ENCODE peak calls at places on chromosome 10, in four cellular contexts. X is esophagus squamous epithelium, Y is heart left ventricle, M is body of pancreas. G is an unnamed sample.

GRCh38 chr10:87842776-87843497 is 20.4 kb downstream of the KLLN start:
- DNase-seq in X (no peak), Y (no peak), M (no peak), G (no peak)

GRCh38 chr10:70880077-70880534 is 8.3 kb downstream of the PCBD1 start:
- DNase-seq in X (no peak), Y (peak), M (peak), G (peak)

GRCh38 chr10:79331709-79332108 is 15.6 kb upstream of the PPIF start:
- DNase-seq in X (no peak), Y (peak), M (peak), G (peak)

GRCh38 chr10:80288849-80289248 is 609 bp downstream of the MAT1A start:
- DNase-seq in X (no peak), Y (no peak), M (no peak), G (no peak)

GRCh38 chr10:117551322-117552155 is 9.0 kb downstream of the EMX2 start:
- DNase-seq in X (no peak), Y (no peak), M (no peak), G (peak)

GRCh38 chr10:35421553-35422178 is 85.4 kb downstream of the CCNY start:
- DNase-seq in X (no peak), Y (no peak), M (peak), G (no peak)

GRCh38 chr10:122018951-122019413 is 30.0 kb downstream of the TACC2 start:
- DNase-seq in X (no peak), Y (no peak), M (peak), G (no peak)

GRCh38 chr10:12513775-12514663 is 164.7 kb downstream of the CAMK1D start:
- DNase-seq in X (no peak), Y (no peak), M (no peak), G (no peak)

GRCh38 chr10:70596110-70596798 is 6.3 kb downstream of the PRF1 start:
- DNase-seq in X (no peak), Y (no peak), M (no peak), G (no peak)

GRCh38 chr10:118531105-118531851 is 64.2 kb downstream of the PRLHR start:
- DNase-seq in X (no peak), Y (no peak), M (peak), G (no peak)

GRCh38 chr10:43196981-43197833 is 59.0 kb downstream of the CSGALNACT2 start:
- DNase-seq in X (no peak), Y (no peak), M (no peak), G (peak)

GRCh38 chr10:43201545-43202131 is 63.4 kb downstream of the CSGALNACT2 start:
- DNase-seq in X (no peak), Y (peak), M (peak), G (peak)

GRCh38 chr10:5615263-5615820 is 51.1 kb downstream of the ASB13 start:
- DNase-seq in X (no peak), Y (no peak), M (no peak), G (no peak)

GRCh38 chr10:132624847-132625839 is 87.6 kb downstream of the INPP5A start:
- DNase-seq in X (no peak), Y (peak), M (no peak), G (peak)

GRCh38 chr10:71439670-71440425 is 43.1 kb downstream of the CDH23 start:
- DNase-seq in X (no peak), Y (no peak), M (no peak), G (peak)

GRCh38 chr10:82242778-82243177 is 367.8 kb downstream of the NRG3 start:
- DNase-seq in X (no peak), Y (no peak), M (no peak), G (no peak)

GRCh38 chr10:51214207-51214896 is 140.1 kb downstream of the PRKG1 start:
- DNase-seq in X (no peak), Y (peak), M (no peak), G (no peak)

GRCh38 chr10:49552277-49552676 is 13.4 kb upstream of the ERCC6 start:
- DNase-seq in X (no peak), Y (no peak), M (no peak), G (no peak)

GRCh38 chr10:72593963-72594362 is 31.9 kb downstream of the MICU1 start:
- DNase-seq in X (no peak), Y (no peak), M (no peak), G (no peak)

GRCh38 chr10:4733150-4733842 is 92.7 kb upstream of the AKR1E2 start:
- DNase-seq in X (no peak), Y (no peak), M (no peak), G (no peak)

GRCh38 chr10:33529234-33529633 is 194.8 kb upstream of the NRP1 start:
- DNase-seq in X (no peak), Y (no peak), M (no peak), G (no peak)

GRCh38 chr10:101385866-101386658 is 32.1 kb downstream of the BTRC start:
- DNase-seq in X (no peak), Y (no peak), M (no peak), G (no peak)

GRCh38 chr10:84302223-84302622 is 26.2 kb upstream of the CCSER2 start:
- DNase-seq in X (no peak), Y (no peak), M (no peak), G (no peak)

GRCh38 chr10:34786464-34786863 is 28.6 kb downstream of the PARD3 start:
- DNase-seq in X (no peak), Y (no peak), M (no peak), G (no peak)

GRCh38 chr10:96470108-96470743 is 43.5 kb downstream of the TLL2 start:
- DNase-seq in X (no peak), Y (peak), M (peak), G (no peak)

GRCh38 chr10:12605580-12606405 is 256.4 kb downstream of the CAMK1D start:
- DNase-seq in X (peak), Y (peak), M (peak), G (peak)

GRCh38 chr10:70791390-70792039 is 6.3 kb upstream of the TBATA start:
- DNase-seq in X (no peak), Y (no peak), M (no peak), G (no peak)

GRCh38 chr10:63628526-63629362 is 107.5 kb downstream of the REEP3 start:
- DNase-seq in X (no peak), Y (peak), M (peak), G (no peak)

GRCh38 chr10:63630928-63631685 is 109.9 kb downstream of the REEP3 start:
- DNase-seq in X (no peak), Y (no peak), M (no peak), G (no peak)

GRCh38 chr10:63631971-63632370 is 110.8 kb downstream of the REEP3 start:
- DNase-seq in X (no peak), Y (no peak), M (no peak), G (no peak)

GRCh38 chr10:63629363-63630084 is 108.3 kb downstream of the REEP3 start:
- DNase-seq in X (peak), Y (peak), M (peak), G (peak)

GRCh38 chr10:63630085-63630927 is 109.1 kb downstream of the REEP3 start:
- DNase-seq in X (peak), Y (peak), M (peak), G (peak)
- TF ChIP-seq POLR2A in X (peak), Y (peak), M (peak), G (peak)

GRCh38 chr10:59960751-59961150 is 54.4 kb upstream of the CCDC6 start:
- DNase-seq in X (no peak), Y (no peak), M (no peak), G (no peak)
- H3K4me3 ChIP-seq in X (no peak), Y (no peak), M (no peak), G (no peak)

GRCh38 chr10:69048103-69048502 is 39.8 kb upstream of the SRGN start:
- DNase-seq in X (no peak), Y (peak), M (peak), G (peak)
- H3K27ac ChIP-seq in X (peak), Y (peak), M (no peak), G (peak)

DNA sequence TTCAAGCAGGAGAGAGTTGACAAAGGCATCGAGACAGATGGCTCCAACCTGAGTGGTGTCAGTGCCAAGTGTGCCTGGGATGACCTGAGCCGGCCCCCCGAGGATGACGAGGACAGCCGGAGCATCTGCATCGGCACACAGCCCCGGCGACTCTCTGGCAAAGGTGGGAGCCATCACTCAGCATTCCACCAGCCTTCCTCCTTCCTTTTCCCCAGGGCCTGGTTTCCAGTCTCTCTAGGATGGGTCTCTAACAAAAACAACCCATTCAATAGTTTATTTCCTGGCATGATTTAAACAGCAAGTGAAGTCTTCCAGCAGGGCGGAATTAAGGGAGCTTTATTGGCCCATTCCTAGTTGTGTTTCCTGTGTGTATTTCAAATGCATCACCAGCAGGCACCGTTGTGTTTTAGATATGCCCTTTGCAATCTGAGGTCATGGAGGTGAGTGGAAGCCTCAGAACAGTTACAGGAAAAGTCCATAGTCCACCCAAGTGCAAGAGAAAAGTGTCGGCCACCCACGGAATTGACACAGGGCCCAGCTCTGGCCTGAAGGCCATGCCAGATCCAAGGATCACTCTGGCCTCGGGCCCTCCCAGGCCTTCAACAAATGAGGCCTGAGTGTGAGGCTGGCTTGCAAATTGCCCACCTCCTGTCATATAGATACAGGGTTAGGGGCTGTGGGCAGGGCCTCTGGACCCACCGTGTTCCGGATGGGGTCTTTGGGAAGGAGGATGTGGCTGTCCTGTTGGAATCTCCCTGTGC is 47.0 kb upstream of the TRIM8 start:
- DNase-seq in X (no peak), Y (peak), M (no peak), G (no peak)
- TF ChIP-seq POLR2A in X (no peak), Y (no peak), M (no peak), G (no peak)

DNA sequence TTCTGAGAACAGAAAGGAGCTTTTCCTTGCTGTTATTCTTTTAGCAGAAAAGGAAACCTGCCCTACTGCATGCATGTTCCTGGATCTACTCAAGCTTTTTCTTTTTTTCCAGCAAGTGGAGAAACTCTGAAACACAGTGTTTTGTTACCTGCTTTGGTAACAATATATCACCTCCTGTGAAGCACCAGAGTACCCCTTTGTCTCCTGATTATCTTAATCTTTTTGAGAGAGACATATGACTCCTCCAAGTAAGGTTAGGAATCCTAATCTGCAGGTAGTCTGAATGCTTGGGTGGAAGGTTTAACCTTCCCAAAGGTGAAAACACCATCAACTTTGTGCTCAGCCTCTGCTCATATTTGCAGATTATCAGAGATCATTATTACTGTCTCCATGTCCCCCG is 93.1 kb downstream of the MAPK8 start:
- DNase-seq in X (no peak), Y (no peak), M (no peak), G (no peak)
- H3K4me3 ChIP-seq in X (no peak), Y (no peak), M (no peak), G (no peak)

GRCh38 chr10:29627201-29628105 is 7.3 kb downstream of the SVIL start:
- DNase-seq in X (no peak), Y (no peak), M (no peak), G (no peak)
- H3K27ac ChIP-seq in X (no peak), Y (no peak), M (no peak), G (no peak)

DNA sequence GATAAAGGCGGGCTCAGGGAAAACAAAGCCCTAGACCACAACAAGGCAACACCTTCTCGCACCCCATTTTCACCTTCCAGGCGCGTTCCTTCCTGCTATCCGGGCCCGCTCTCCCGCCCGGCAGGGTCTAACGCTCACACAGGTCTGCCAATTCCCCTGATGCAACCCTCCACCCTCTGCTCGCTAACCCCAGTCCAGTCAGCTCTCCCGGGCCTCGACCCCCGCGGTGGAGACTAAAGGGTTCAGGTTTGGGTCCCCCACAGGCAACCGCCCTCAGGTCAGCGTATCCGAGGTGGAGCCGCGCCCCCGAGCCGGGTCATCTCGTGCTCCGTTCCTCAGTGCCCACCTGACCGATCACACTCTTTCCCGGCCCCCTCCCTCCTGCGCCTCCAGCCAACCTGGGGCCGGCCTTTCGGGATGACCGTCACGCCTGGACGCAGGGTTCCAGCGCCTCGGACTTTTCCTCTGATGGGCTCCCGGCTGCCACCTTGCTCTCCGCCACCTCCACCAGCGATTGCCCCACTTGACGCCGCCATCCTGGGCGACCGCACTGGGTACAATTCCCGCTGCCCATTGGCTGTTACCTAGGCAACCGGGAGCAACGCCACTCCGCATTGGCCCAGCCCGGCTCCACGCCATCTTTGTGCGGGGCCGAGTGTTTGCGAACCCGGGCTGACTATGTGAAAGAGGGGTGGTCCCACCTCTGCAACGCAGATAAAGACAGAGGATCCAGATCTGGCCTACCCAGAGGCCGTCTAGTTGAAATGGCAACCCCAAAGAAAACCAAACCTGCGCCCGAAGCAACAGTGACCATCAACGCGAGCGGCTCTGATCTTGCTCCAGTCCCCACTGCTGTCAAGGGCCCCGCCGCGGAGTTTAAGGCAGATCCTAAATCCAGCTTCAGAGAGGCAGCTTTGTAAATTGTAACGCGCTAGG is at the start of gene MORN4:
- DNase-seq in X (peak), Y (peak), M (peak), G (peak)
- TF ChIP-seq POLR2A in X (no peak), Y (no peak), M (no peak), G (no peak)